ENCODE peak calls at places on chromosomes 2 and 18, in four cellular contexts. One of them, this sample, is unnamed.

GRCh38 chr2:107107351-107107750 is 221.4 kb upstream of the ST6GAL2 start:
- DNase-seq in neuronal stem cell: no peak
- DNase-seq in H9: no peak
- DNase-seq in trophoblast cell: no peak
- DNase-seq in this sample: no peak

GRCh38 chr2:159326569-159327255 is 40.2 kb upstream of the WDSUB1 start:
- DNase-seq in neuronal stem cell: no peak
- DNase-seq in trophoblast cell: no peak
- DNase-seq in H9: no peak
- DNase-seq in this sample: peak; percentile 46

GRCh38 chr2:189641047-189641446 is 20.2 kb upstream of the ASNSD1 start:
- DNase-seq in H9: no peak
- DNase-seq in neuronal stem cell: no peak
- DNase-seq in trophoblast cell: no peak
- DNase-seq in this sample: no peak

GRCh38 chr18:46338213-46338612 is 234.0 kb downstream of the HAUS1 start:
- DNase-seq in trophoblast cell: no peak
- DNase-seq in H9: no peak
- DNase-seq in neuronal stem cell: no peak
- DNase-seq in this sample: no peak

GRCh38 chr2:39546937-39547336 is 109.9 kb upstream of the MAP4K3 start:
- DNase-seq in neuronal stem cell: no peak
- DNase-seq in trophoblast cell: no peak
- DNase-seq in H9: no peak
- DNase-seq in this sample: peak; percentile 52

GRCh38 chr2:96927420-96928171 is 57.7 kb upstream of the SEMA4C start:
- DNase-seq in trophoblast cell: no peak
- DNase-seq in H9: no peak
- DNase-seq in neuronal stem cell: no peak
- DNase-seq in this sample: no peak

GRCh38 chr2:42195559-42195958 is 26.4 kb downstream of the EML4 start:
- DNase-seq in neuronal stem cell: no peak
- DNase-seq in trophoblast cell: no peak
- DNase-seq in H9: no peak
- DNase-seq in this sample: peak; percentile 76

GRCh38 chr2:170157025-170157684 is 20.8 kb upstream of the MYO3B start:
- DNase-seq in trophoblast cell: no peak
- DNase-seq in neuronal stem cell: no peak
- DNase-seq in H9: no peak
- DNase-seq in this sample: peak; percentile 78

GRCh38 chr2:211468881-211469280 is 912.5 kb downstream of the CPS1 start:
- DNase-seq in H9: peak; percentile 32
- DNase-seq in neuronal stem cell: peak; percentile 21
- DNase-seq in trophoblast cell: no peak
- DNase-seq in this sample: no peak

GRCh38 chr2:8202139-8202538 is 479.7 kb upstream of the ID2 start:
- DNase-seq in H9: no peak
- DNase-seq in trophoblast cell: no peak
- DNase-seq in neuronal stem cell: no peak
- DNase-seq in this sample: no peak

GRCh38 chr2:231387904-231388724 is 7.4 kb upstream of the B3GNT7 start:
- DNase-seq in trophoblast cell: no peak
- DNase-seq in neuronal stem cell: no peak
- DNase-seq in H9: no peak
- DNase-seq in this sample: peak; percentile 50
- H2BK12ac ChIP-seq in trophoblast cell: no peak overlapping the region
- H2BK12ac ChIP-seq in neuronal stem cell: peak overlapping the region; percentile 34
- H2BK12ac ChIP-seq in H9: no peak overlapping the region
- H2BK12ac ChIP-seq in this sample: peak overlapping the region; percentile 85

GRCh38 chr2:199465390-199465789 is 7.7 kb upstream of the SATB2 start:
- DNase-seq in neuronal stem cell: peak; percentile 5
- DNase-seq in trophoblast cell: no peak
- DNase-seq in H9: no peak
- DNase-seq in this sample: no peak

GRCh38 chr2:199464614-199465352 is 7.0 kb upstream of the SATB2 start:
- DNase-seq in H9: peak; percentile 41
- DNase-seq in trophoblast cell: no peak
- DNase-seq in neuronal stem cell: peak; percentile 17
- DNase-seq in this sample: no peak

GRCh38 chr2:199466704-199467461 is 9.1 kb upstream of the SATB2 start:
- DNase-seq in neuronal stem cell: peak; percentile 26
- DNase-seq in trophoblast cell: no peak
- DNase-seq in H9: peak; percentile 53
- DNase-seq in this sample: no peak

GRCh38 chr2:199467462-199467822 is 9.7 kb upstream of the SATB2 start:
- DNase-seq in neuronal stem cell: peak; percentile 23
- DNase-seq in H9: peak; percentile 70
- DNase-seq in trophoblast cell: no peak
- DNase-seq in this sample: no peak

GRCh38 chr2:199465988-199466703 is 8.4 kb upstream of the SATB2 start:
- DNase-seq in H9: peak; percentile 48
- DNase-seq in neuronal stem cell: peak; percentile 8
- DNase-seq in trophoblast cell: no peak
- DNase-seq in this sample: no peak
- H2BK12ac ChIP-seq in H9: no peak overlapping the region
- H2BK12ac ChIP-seq in neuronal stem cell: no peak overlapping the region
- H2BK12ac ChIP-seq in trophoblast cell: no peak overlapping the region
- H2BK12ac ChIP-seq in this sample: no peak overlapping the region

DNA sequence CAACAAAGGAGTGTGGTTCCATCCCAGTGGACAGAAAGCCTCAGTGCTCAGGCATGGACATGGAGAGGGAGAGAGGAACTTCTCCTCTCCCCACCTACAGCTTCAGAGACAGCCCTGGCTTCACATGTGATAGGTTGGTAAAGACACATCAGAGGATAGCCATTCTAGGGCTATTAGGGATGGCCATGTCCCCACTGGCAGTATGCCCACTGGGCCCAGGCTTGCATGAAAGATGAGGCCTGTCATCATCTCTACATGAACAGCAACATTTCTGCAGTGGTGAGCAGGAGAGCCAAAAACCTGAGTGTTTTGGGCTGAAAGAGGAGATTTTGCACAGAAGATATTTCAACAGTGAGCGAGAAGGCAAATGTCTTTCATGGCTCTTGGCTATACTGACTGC is 517.2 kb downstream of the NR4A2 start:
- DNase-seq in H9: no peak
- DNase-seq in trophoblast cell: no peak
- DNase-seq in neuronal stem cell: no peak
- DNase-seq in this sample: no peak
- H2BK12ac ChIP-seq in H9: no peak overlapping the region
- H2BK12ac ChIP-seq in trophoblast cell: no peak overlapping the region
- H2BK12ac ChIP-seq in neuronal stem cell: no peak overlapping the region
- H2BK12ac ChIP-seq in this sample: no peak overlapping the region

GRCh38 chr18:78875268-78875997 is 104.2 kb upstream of the SALL3 start:
- DNase-seq in H9: peak; percentile 64
- DNase-seq in trophoblast cell: no peak
- DNase-seq in neuronal stem cell: peak; percentile 24
- DNase-seq in this sample: no peak
- H2BK12ac ChIP-seq in H9: no peak overlapping the region
- H2BK12ac ChIP-seq in trophoblast cell: no peak overlapping the region
- H2BK12ac ChIP-seq in neuronal stem cell: no peak overlapping the region
- H2BK12ac ChIP-seq in this sample: no peak overlapping the region

DNA sequence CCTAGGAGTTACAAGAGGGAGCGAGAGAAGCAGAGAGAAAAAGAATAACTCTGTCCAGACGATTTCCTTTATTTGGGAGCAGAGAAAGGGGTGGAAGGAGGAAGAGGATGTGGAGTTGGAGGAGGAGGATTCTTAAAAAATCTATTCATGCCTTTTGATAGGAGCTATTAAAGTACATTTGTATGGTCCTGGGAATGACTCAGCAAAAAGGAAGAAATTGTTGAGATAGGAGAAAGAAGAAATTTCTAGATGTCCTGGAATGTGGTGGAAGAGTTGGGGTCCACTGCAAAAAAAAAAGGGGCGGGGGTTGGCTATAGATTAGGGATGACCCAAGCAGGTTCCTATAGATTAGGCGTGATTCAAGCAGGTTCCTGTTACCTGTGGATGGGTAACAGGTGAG is 32.4 kb upstream of the RPRM start:
- DNase-seq in neuronal stem cell: no peak
- DNase-seq in H9: no peak
- DNase-seq in trophoblast cell: no peak
- DNase-seq in this sample: no peak
- H2BK12ac ChIP-seq in neuronal stem cell: no peak overlapping the region
- H2BK12ac ChIP-seq in H9: no peak overlapping the region
- H2BK12ac ChIP-seq in trophoblast cell: no peak overlapping the region
- H2BK12ac ChIP-seq in this sample: no peak overlapping the region

GRCh38 chr2:30308280-30308679 is 76.9 kb downstream of the LBH start:
- DNase-seq in H9: no peak
- DNase-seq in trophoblast cell: no peak
- DNase-seq in neuronal stem cell: no peak
- DNase-seq in this sample: no peak

GRCh38 chr2:30306522-30306921 is 75.2 kb downstream of the LBH start:
- DNase-seq in trophoblast cell: no peak
- DNase-seq in neuronal stem cell: no peak
- DNase-seq in H9: no peak
- DNase-seq in this sample: no peak

GRCh38 chr2:30310411-30310810 is 79.1 kb downstream of the LBH start:
- DNase-seq in neuronal stem cell: no peak
- DNase-seq in trophoblast cell: no peak
- DNase-seq in H9: no peak
- DNase-seq in this sample: no peak

GRCh38 chr2:30312916-30313315 is 81.6 kb downstream of the LBH start:
- DNase-seq in neuronal stem cell: no peak
- DNase-seq in trophoblast cell: no peak
- DNase-seq in H9: no peak
- DNase-seq in this sample: no peak

DNA sequence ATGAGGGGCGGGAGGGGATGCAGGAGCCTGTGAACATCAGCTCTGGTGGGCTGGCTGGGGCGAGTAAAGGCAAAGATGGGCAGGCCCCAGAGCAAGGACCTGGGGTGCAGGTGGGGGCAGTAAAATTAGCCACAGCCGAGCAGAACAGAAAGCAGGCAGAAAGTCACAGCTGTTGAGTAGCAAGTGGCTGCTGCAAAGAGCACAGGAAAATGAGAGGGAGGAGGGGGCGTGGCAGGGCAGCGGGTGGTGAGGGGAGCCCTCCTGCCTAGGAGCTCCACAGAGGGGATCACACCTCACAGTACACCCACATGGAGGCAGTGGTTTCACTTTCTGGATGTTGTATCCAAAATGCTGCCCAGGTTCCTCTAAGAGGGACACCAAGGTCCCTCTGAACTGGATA is 79.6 kb downstream of the LBH start:
- DNase-seq in trophoblast cell: no peak
- DNase-seq in neuronal stem cell: no peak
- DNase-seq in H9: no peak
- DNase-seq in this sample: no peak
- H2BK12ac ChIP-seq in trophoblast cell: no peak overlapping the region
- H2BK12ac ChIP-seq in neuronal stem cell: no peak overlapping the region
- H2BK12ac ChIP-seq in H9: no peak overlapping the region
- H2BK12ac ChIP-seq in this sample: no peak overlapping the region

GRCh38 chr18:63965716-63966330 is 4.1 kb upstream of the SERPINB8 start:
- DNase-seq in trophoblast cell: no peak
- DNase-seq in neuronal stem cell: no peak
- DNase-seq in H9: no peak
- DNase-seq in this sample: no peak

GRCh38 chr18:63970803-63971191 is 916 bp downstream of the SERPINB8 start:
- DNase-seq in trophoblast cell: peak; percentile 47
- DNase-seq in neuronal stem cell: no peak
- DNase-seq in H9: peak; percentile 67
- DNase-seq in this sample: peak; percentile 72

GRCh38 chr18:63971320-63972071 is 1.6 kb downstream of the SERPINB8 start:
- DNase-seq in trophoblast cell: peak; percentile 62
- DNase-seq in H9: no peak
- DNase-seq in neuronal stem cell: no peak
- DNase-seq in this sample: no peak

GRCh38 chr18:63974991-63975390 is 5.1 kb downstream of the SERPINB8 start:
- DNase-seq in H9: no peak
- DNase-seq in neuronal stem cell: no peak
- DNase-seq in trophoblast cell: no peak
- DNase-seq in this sample: peak; percentile 63

DNA sequence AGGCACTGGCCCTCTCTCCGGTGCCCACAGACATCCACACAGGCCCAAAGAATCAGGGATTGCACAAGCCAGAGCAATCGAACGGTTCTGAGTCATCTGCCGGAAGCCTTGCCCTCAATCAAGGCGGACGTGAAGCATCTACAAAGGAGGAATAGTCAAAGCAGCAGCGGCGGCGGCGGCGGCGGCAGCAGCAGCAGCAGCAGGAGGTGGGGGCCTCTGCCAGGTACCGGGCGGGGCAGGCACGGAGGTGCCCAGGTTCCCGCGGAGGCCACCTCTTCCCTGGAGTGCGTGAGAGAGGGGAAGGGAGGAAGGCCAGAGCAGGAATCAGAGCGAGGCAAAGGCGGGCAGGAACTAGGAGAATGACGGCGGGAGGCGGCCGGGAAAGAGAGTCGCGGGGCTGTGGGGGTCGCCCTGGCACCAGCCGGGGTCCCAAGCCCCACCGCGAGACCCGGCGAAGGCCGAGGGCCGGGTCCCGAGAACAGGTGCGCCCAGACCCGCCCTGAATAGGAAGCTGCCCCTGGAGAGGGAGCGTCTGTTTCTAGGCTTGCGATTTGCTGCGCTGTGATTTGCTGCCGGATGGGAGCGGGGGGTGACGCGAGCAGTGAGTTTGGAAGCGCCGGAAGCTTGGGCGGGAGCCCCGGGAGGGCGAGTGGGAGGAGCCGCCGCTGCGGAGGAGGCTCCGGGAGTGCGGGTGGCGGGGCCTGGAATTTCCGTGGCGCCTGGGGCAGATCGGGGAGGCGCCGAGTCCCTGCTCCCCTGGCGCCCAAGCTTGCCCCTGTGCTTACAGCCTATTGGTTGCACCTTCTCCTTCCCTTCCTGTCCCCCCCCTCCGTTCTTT is at the start of gene SERPINB8:
- DNase-seq in trophoblast cell: peak; percentile 95
- DNase-seq in H9: peak; percentile 96
- DNase-seq in neuronal stem cell: peak; percentile 78
- DNase-seq in this sample: peak; percentile 97
- H2BK12ac ChIP-seq in trophoblast cell: peak within 1 kb of the TSS; percentile 66
- H2BK12ac ChIP-seq in H9: no peak within 1 kb of the TSS
- H2BK12ac ChIP-seq in neuronal stem cell: no peak within 1 kb of the TSS
- H2BK12ac ChIP-seq in this sample: peak within 1 kb of the TSS; percentile 57

GRCh38 chr18:50307738-50308470 is 20.4 kb upstream of the CXXC1 start:
- DNase-seq in neuronal stem cell: peak; percentile 81
- DNase-seq in trophoblast cell: peak; percentile 95
- DNase-seq in H9: peak; percentile 90
- DNase-seq in this sample: peak; percentile 59
- H2BK12ac ChIP-seq in neuronal stem cell: no peak overlapping the region
- H2BK12ac ChIP-seq in trophoblast cell: no peak overlapping the region
- H2BK12ac ChIP-seq in H9: no peak overlapping the region
- H2BK12ac ChIP-seq in this sample: no peak overlapping the region

This sample was measured in mesenchymal stem cell.